ENCODE peak calls at places on chromosomes 11 and 22, in nine cellular contexts. One of them, this sample, is unnamed.

GRCh38 chr11:61092280-61092766 is 10.0 kb upstream of the CD5 start:
- DNase-seq in nephron progenitor cell: no peak
- DNase-seq in lower leg skin: no peak
- DNase-seq in neural crest cell: no peak
- DNase-seq in natural killer cell: no peak
- DNase-seq in A549: no peak
- DNase-seq in GM10248: peak; percentile 73
- DNase-seq in AG09309: no peak
- DNase-seq in HFFc6: no peak
- DNase-seq in this sample: no peak

GRCh38 chr22:23187871-23188700 is 7.8 kb downstream of the BCR start:
- DNase-seq in A549: no peak
- DNase-seq in AG09309: peak; percentile 11
- DNase-seq in neural crest cell: no peak
- DNase-seq in HFFc6: no peak
- DNase-seq in nephron progenitor cell: no peak
- DNase-seq in GM10248: no peak
- DNase-seq in natural killer cell: no peak
- DNase-seq in lower leg skin: no peak
- DNase-seq in this sample: no peak

GRCh38 chr11:126578426-126578825 is 222.9 kb downstream of the ST3GAL4 start:
- DNase-seq in HFFc6: no peak
- DNase-seq in natural killer cell: no peak
- DNase-seq in AG09309: no peak
- DNase-seq in lower leg skin: no peak
- DNase-seq in nephron progenitor cell: no peak
- DNase-seq in neural crest cell: no peak
- DNase-seq in GM10248: no peak
- DNase-seq in A549: no peak
- DNase-seq in this sample: no peak

GRCh38 chr22:49756656-49757055 is 71.0 kb downstream of the BRD1 start:
- DNase-seq in lower leg skin: peak; percentile 37
- DNase-seq in AG09309: no peak
- DNase-seq in nephron progenitor cell: no peak
- DNase-seq in natural killer cell: no peak
- DNase-seq in GM10248: no peak
- DNase-seq in neural crest cell: no peak
- DNase-seq in HFFc6: no peak
- DNase-seq in A549: no peak
- DNase-seq in this sample: peak; percentile 7

GRCh38 chr11:34823197-34823596 is 93.0 kb downstream of the APIP start:
- DNase-seq in neural crest cell: no peak
- DNase-seq in nephron progenitor cell: no peak
- DNase-seq in natural killer cell: no peak
- DNase-seq in AG09309: no peak
- DNase-seq in HFFc6: no peak
- DNase-seq in A549: no peak
- DNase-seq in lower leg skin: no peak
- DNase-seq in GM10248: no peak
- DNase-seq in this sample: no peak

GRCh38 chr11:1751521-1751921 is 1.1 kb upstream of the IFITM10 start:
- DNase-seq in nephron progenitor cell: no peak
- DNase-seq in natural killer cell: no peak
- DNase-seq in lower leg skin: no peak
- DNase-seq in GM10248: no peak
- DNase-seq in AG09309: no peak
- DNase-seq in neural crest cell: no peak
- DNase-seq in A549: no peak
- DNase-seq in HFFc6: no peak
- DNase-seq in this sample: no peak

GRCh38 chr11:134611537-134611936 is 199.5 kb upstream of the B3GAT1 start:
- DNase-seq in neural crest cell: no peak
- DNase-seq in AG09309: no peak
- DNase-seq in HFFc6: no peak
- DNase-seq in nephron progenitor cell: no peak
- DNase-seq in natural killer cell: no peak
- DNase-seq in GM10248: no peak
- DNase-seq in lower leg skin: no peak
- DNase-seq in A549: no peak
- DNase-seq in this sample: no peak

GRCh38 chr22:33049125-33049729 is 9.0 kb downstream of the SYN3 start:
- DNase-seq in A549: peak; percentile 31
- DNase-seq in natural killer cell: peak; percentile 29
- DNase-seq in neural crest cell: peak; percentile 79
- DNase-seq in GM10248: peak; percentile 75
- DNase-seq in nephron progenitor cell: peak; percentile 80
- DNase-seq in AG09309: peak; percentile 34
- DNase-seq in lower leg skin: peak; percentile 93
- DNase-seq in HFFc6: peak; percentile 50
- DNase-seq in this sample: peak; percentile 59

GRCh38 chr11:2359557-2359956 is 17.6 kb upstream of the CD81 start:
- DNase-seq in lower leg skin: peak; percentile 67
- DNase-seq in nephron progenitor cell: no peak
- DNase-seq in A549: no peak
- DNase-seq in GM10248: no peak
- DNase-seq in AG09309: no peak
- DNase-seq in HFFc6: no peak
- DNase-seq in neural crest cell: no peak
- DNase-seq in natural killer cell: no peak
- DNase-seq in this sample: no peak

GRCh38 chr11:33721984-33722383 is 14.2 kb downstream of the CD59 start:
- DNase-seq in lower leg skin: peak; percentile 83
- DNase-seq in AG09309: no peak
- DNase-seq in A549: no peak
- DNase-seq in nephron progenitor cell: no peak
- DNase-seq in HFFc6: no peak
- DNase-seq in natural killer cell: no peak
- DNase-seq in GM10248: no peak
- DNase-seq in neural crest cell: no peak
- DNase-seq in this sample: no peak

GRCh38 chr22:27107824-27108223 is 450.4 kb downstream of the MIAT start:
- DNase-seq in HFFc6: peak; percentile 92
- DNase-seq in nephron progenitor cell: no peak
- DNase-seq in AG09309: peak; percentile 79
- DNase-seq in neural crest cell: no peak
- DNase-seq in natural killer cell: no peak
- DNase-seq in GM10248: no peak
- DNase-seq in A549: peak; percentile 70
- DNase-seq in lower leg skin: peak; percentile 94
- DNase-seq in this sample: no peak

DNA sequence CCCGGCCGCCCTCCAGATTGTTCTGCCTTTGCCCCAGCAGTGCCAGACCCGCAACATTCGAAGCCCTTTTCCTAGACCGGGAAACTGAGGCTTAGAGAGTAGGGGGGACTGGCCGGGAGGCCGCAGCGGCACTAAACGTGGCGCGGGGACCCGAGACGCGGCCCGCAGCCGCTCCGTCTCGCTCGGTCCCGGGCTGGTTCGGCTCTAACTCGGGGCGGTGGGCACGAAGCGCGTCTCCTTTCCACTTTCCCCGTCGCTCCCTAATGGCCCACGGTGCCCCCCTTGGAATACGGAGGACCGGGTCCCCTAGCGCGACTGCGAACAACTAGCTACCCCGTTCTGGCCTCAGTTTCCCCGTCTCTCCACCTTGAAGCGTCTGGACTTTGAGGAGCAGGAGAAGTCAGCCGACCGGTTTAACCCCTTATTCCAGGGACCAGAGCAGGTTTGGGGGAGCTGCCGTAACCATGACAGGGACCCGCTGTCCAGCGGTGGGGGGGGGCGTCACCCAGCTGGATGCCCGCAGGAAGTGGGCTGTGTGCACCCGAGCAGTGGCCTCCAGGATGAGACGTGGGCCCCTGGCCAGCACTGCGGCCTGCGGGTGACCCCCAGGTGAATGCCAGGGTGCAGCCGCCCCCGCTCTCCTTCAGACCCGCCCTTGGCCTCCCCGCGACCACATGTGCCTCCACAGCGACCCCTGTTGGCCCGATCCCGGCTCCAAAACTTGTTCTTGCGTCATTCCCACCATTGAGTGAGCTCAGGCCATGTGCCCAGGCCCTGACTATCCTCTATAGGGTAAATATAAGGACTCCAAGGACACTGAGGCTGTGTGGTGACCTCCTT is 1.1 kb downstream of the CDC42EP1 start:
- DNase-seq in lower leg skin: peak; percentile 99
- DNase-seq in AG09309: no peak
- DNase-seq in neural crest cell: peak; percentile 97
- DNase-seq in natural killer cell: peak; percentile 76
- DNase-seq in nephron progenitor cell: peak; percentile 93
- DNase-seq in A549: peak; percentile 74
- DNase-seq in GM10248: peak; percentile 85
- DNase-seq in HFFc6: peak; percentile 83
- DNase-seq in this sample: peak; percentile 87
- TF ChIP-seq CTCF in lower leg skin: peak; percentile 50
- TF ChIP-seq CTCF in AG09309: peak; percentile 89
- TF ChIP-seq CTCF in neural crest cell: peak; percentile 83
- TF ChIP-seq CTCF in natural killer cell: peak; percentile 73
- TF ChIP-seq CTCF in nephron progenitor cell: peak; percentile 79
- TF ChIP-seq CTCF in A549: peak; percentile 62
- TF ChIP-seq CTCF in GM10248: peak; percentile 64
- TF ChIP-seq CTCF in HFFc6: peak; percentile 95
- TF ChIP-seq CTCF in this sample: peak; percentile 90

GRCh38 chr11:103924166-103925013 is 112.0 kb upstream of the DDI1 start:
- DNase-seq in natural killer cell: no peak
- DNase-seq in A549: no peak
- DNase-seq in nephron progenitor cell: no peak
- DNase-seq in lower leg skin: no peak
- DNase-seq in HFFc6: no peak
- DNase-seq in AG09309: no peak
- DNase-seq in neural crest cell: no peak
- DNase-seq in GM10248: no peak
- DNase-seq in this sample: no peak

GRCh38 chr11:103929168-103929903 is 107.1 kb upstream of the DDI1 start:
- DNase-seq in natural killer cell: no peak
- DNase-seq in GM10248: peak; percentile 58
- DNase-seq in AG09309: no peak
- DNase-seq in lower leg skin: no peak
- DNase-seq in A549: no peak
- DNase-seq in HFFc6: no peak
- DNase-seq in neural crest cell: no peak
- DNase-seq in nephron progenitor cell: no peak
- DNase-seq in this sample: no peak

GRCh38 chr11:103928040-103928555 is 108.3 kb upstream of the DDI1 start:
- DNase-seq in lower leg skin: no peak
- DNase-seq in GM10248: no peak
- DNase-seq in neural crest cell: no peak
- DNase-seq in natural killer cell: no peak
- DNase-seq in A549: no peak
- DNase-seq in nephron progenitor cell: no peak
- DNase-seq in HFFc6: no peak
- DNase-seq in AG09309: no peak
- DNase-seq in this sample: no peak

GRCh38 chr11:103926990-103927389 is 109.5 kb upstream of the DDI1 start:
- DNase-seq in HFFc6: no peak
- DNase-seq in GM10248: no peak
- DNase-seq in nephron progenitor cell: no peak
- DNase-seq in lower leg skin: no peak
- DNase-seq in natural killer cell: no peak
- DNase-seq in AG09309: no peak
- DNase-seq in A549: no peak
- DNase-seq in neural crest cell: no peak
- DNase-seq in this sample: no peak

GRCh38 chr11:103927535-103927934 is 108.9 kb upstream of the DDI1 start:
- DNase-seq in natural killer cell: no peak
- DNase-seq in AG09309: no peak
- DNase-seq in GM10248: no peak
- DNase-seq in neural crest cell: no peak
- DNase-seq in A549: no peak
- DNase-seq in lower leg skin: no peak
- DNase-seq in HFFc6: peak; percentile 21
- DNase-seq in nephron progenitor cell: no peak
- DNase-seq in this sample: no peak
- TF ChIP-seq CTCF in natural killer cell: peak; percentile 44
- TF ChIP-seq CTCF in AG09309: peak; percentile 49
- TF ChIP-seq CTCF in GM10248: peak; percentile 64
- TF ChIP-seq CTCF in neural crest cell: peak; percentile 63
- TF ChIP-seq CTCF in A549: peak; percentile 46
- TF ChIP-seq CTCF in lower leg skin: no peak
- TF ChIP-seq CTCF in HFFc6: peak; percentile 70
- TF ChIP-seq CTCF in nephron progenitor cell: no peak
- TF ChIP-seq CTCF in this sample: peak; percentile 29

DNA sequence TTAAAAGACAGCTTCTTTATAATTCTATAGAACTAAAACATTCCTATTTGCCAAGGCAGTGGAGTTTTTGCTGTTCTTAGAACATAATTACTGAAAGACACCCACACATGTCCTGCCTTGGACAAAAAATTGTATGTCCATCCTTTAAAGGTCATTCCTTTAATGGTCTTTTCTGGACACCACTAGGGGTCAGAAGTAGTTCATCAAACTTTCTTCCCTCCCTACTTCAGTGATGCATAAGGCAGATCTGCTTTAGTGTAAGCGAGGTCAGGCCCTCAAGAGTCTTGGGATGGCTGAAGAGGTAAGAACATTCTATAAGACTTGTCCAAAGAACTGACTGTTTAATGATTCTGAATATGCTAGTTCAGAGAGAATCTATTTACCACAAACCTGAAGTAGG is 4.3 kb upstream of the OR51V1 start:
- DNase-seq in A549: peak; percentile 64
- DNase-seq in AG09309: peak; percentile 24
- DNase-seq in neural crest cell: no peak
- DNase-seq in nephron progenitor cell: no peak
- DNase-seq in HFFc6: peak; percentile 75
- DNase-seq in GM10248: peak; percentile 39
- DNase-seq in natural killer cell: no peak
- DNase-seq in lower leg skin: no peak
- DNase-seq in this sample: no peak
- TF ChIP-seq CTCF in A549: peak; percentile 79
- TF ChIP-seq CTCF in AG09309: peak; percentile 67
- TF ChIP-seq CTCF in neural crest cell: peak; percentile 66
- TF ChIP-seq CTCF in nephron progenitor cell: peak; percentile 60
- TF ChIP-seq CTCF in HFFc6: peak; percentile 87
- TF ChIP-seq CTCF in GM10248: peak; percentile 39
- TF ChIP-seq CTCF in natural killer cell: no peak
- TF ChIP-seq CTCF in lower leg skin: no peak
- TF ChIP-seq CTCF in this sample: peak; percentile 66

GRCh38 chr11:26626346-26626745 is 54.3 kb upstream of the MUC15 start:
- DNase-seq in AG09309: no peak
- DNase-seq in A549: no peak
- DNase-seq in HFFc6: no peak
- DNase-seq in nephron progenitor cell: no peak
- DNase-seq in neural crest cell: no peak
- DNase-seq in natural killer cell: no peak
- DNase-seq in GM10248: no peak
- DNase-seq in lower leg skin: no peak
- DNase-seq in this sample: no peak
- TF ChIP-seq CTCF in AG09309: no peak
- TF ChIP-seq CTCF in A549: no peak
- TF ChIP-seq CTCF in HFFc6: no peak
- TF ChIP-seq CTCF in nephron progenitor cell: no peak
- TF ChIP-seq CTCF in neural crest cell: no peak
- TF ChIP-seq CTCF in natural killer cell: no peak
- TF ChIP-seq CTCF in GM10248: no peak
- TF ChIP-seq CTCF in lower leg skin: no peak
- TF ChIP-seq CTCF in this sample: no peak

DNA sequence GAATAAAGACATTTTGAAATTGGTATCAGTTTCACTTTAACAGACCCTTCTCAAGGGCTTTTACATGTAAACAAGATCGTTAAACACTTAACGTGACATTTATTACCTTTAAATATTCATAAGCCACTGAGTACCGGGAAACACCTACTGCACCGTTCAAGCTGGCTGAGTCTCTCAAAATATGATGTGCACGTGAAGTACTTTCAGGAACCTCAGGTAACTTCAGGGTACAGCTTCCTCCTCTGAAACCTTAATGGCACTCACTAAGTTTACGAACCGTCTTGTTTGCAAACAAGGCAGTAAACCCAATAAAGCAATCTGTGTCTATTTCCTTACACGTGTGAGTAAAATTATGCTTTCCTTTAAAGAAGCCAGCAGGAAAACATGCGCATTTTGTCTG is 105.5 kb upstream of the TENM4 start:
- DNase-seq in nephron progenitor cell: no peak
- DNase-seq in neural crest cell: no peak
- DNase-seq in AG09309: no peak
- DNase-seq in natural killer cell: no peak
- DNase-seq in HFFc6: no peak
- DNase-seq in lower leg skin: no peak
- DNase-seq in GM10248: no peak
- DNase-seq in A549: no peak
- DNase-seq in this sample: no peak
- TF ChIP-seq CTCF in nephron progenitor cell: no peak
- TF ChIP-seq CTCF in neural crest cell: no peak
- TF ChIP-seq CTCF in AG09309: no peak
- TF ChIP-seq CTCF in natural killer cell: no peak
- TF ChIP-seq CTCF in HFFc6: no peak
- TF ChIP-seq CTCF in lower leg skin: no peak
- TF ChIP-seq CTCF in GM10248: no peak
- TF ChIP-seq CTCF in A549: no peak
- TF ChIP-seq CTCF in this sample: no peak